ENCODE peak calls at places on chromosomes 16 and 17, in eight cellular contexts. One of them, this sample, is unnamed.

GRCh38 chr16:767743-768235 is 7.3 kb downstream of the MSLN start:
- DNase-seq in nucleus accumbens: no peak
- DNase-seq in HuH-7.5: no peak
- DNase-seq in hypothalamus: no peak
- DNase-seq in left lung: no peak
- DNase-seq in effector memory CD4-positive, alpha-beta T cell: no peak
- DNase-seq in stimulated activated CD4-positive, alpha-beta T cell treated with anti-CD3 and anti-CD28 coated beads, Interleukin-12 subunit alpha, Interleukin-12 subunit beta, amount 100 ng/mL, for 48 hours: no peak
- DNase-seq in activated T-helper 1 cell treated with anti-CD3 and anti-CD28 coated beads, Interleukin-12 subunit alpha, Interleukin-12 subunit beta, Interleukin-2, Interleukin-4 antibody, amounts not matched to agents 30 ng/mL and 10 ng/mL and 1 ng/mL, durations not matched to agents 14 hours and 24 hours and 36 hours: no peak
- DNase-seq in this sample: no peak

GRCh38 chr17:66747561-66748275 is 87.2 kb upstream of the CACNG5 start:
- DNase-seq in HuH-7.5: no peak
- DNase-seq in effector memory CD4-positive, alpha-beta T cell: no peak
- DNase-seq in stimulated activated CD4-positive, alpha-beta T cell treated with anti-CD3 and anti-CD28 coated beads, Interleukin-12 subunit alpha, Interleukin-12 subunit beta, amount 100 ng/mL, for 48 hours: no peak
- DNase-seq in activated T-helper 1 cell treated with anti-CD3 and anti-CD28 coated beads, Interleukin-12 subunit alpha, Interleukin-12 subunit beta, Interleukin-2, Interleukin-4 antibody, amounts not matched to agents 30 ng/mL and 10 ng/mL and 1 ng/mL, durations not matched to agents 14 hours and 24 hours and 36 hours: no peak
- DNase-seq in nucleus accumbens: no peak
- DNase-seq in hypothalamus: no peak
- DNase-seq in left lung: peak; percentile 41
- DNase-seq in this sample: no peak

GRCh38 chr16:14513389-14514107 is 116.5 kb downstream of the PARN start:
- DNase-seq in HuH-7.5: no peak
- DNase-seq in effector memory CD4-positive, alpha-beta T cell: no peak
- DNase-seq in stimulated activated CD4-positive, alpha-beta T cell treated with anti-CD3 and anti-CD28 coated beads, Interleukin-12 subunit alpha, Interleukin-12 subunit beta, amount 100 ng/mL, for 48 hours: no peak
- DNase-seq in left lung: no peak
- DNase-seq in nucleus accumbens: no peak
- DNase-seq in activated T-helper 1 cell treated with anti-CD3 and anti-CD28 coated beads, Interleukin-12 subunit alpha, Interleukin-12 subunit beta, Interleukin-2, Interleukin-4 antibody, amounts not matched to agents 30 ng/mL and 10 ng/mL and 1 ng/mL, durations not matched to agents 14 hours and 24 hours and 36 hours: no peak
- DNase-seq in hypothalamus: no peak
- DNase-seq in this sample: no peak

GRCh38 chr16:76676356-76676755 is 399.2 kb downstream of the CNTNAP4 start:
- DNase-seq in nucleus accumbens: no peak
- DNase-seq in stimulated activated CD4-positive, alpha-beta T cell treated with anti-CD3 and anti-CD28 coated beads, Interleukin-12 subunit alpha, Interleukin-12 subunit beta, amount 100 ng/mL, for 48 hours: no peak
- DNase-seq in hypothalamus: no peak
- DNase-seq in HuH-7.5: no peak
- DNase-seq in left lung: no peak
- DNase-seq in effector memory CD4-positive, alpha-beta T cell: no peak
- DNase-seq in activated T-helper 1 cell treated with anti-CD3 and anti-CD28 coated beads, Interleukin-12 subunit alpha, Interleukin-12 subunit beta, Interleukin-2, Interleukin-4 antibody, amounts not matched to agents 30 ng/mL and 10 ng/mL and 1 ng/mL, durations not matched to agents 14 hours and 24 hours and 36 hours: no peak
- DNase-seq in this sample: no peak

GRCh38 chr16:65229191-65229662 is 107.4 kb upstream of the CDH11 start:
- DNase-seq in stimulated activated CD4-positive, alpha-beta T cell treated with anti-CD3 and anti-CD28 coated beads, Interleukin-12 subunit alpha, Interleukin-12 subunit beta, amount 100 ng/mL, for 48 hours: no peak
- DNase-seq in left lung: no peak
- DNase-seq in nucleus accumbens: no peak
- DNase-seq in effector memory CD4-positive, alpha-beta T cell: no peak
- DNase-seq in activated T-helper 1 cell treated with anti-CD3 and anti-CD28 coated beads, Interleukin-12 subunit alpha, Interleukin-12 subunit beta, Interleukin-2, Interleukin-4 antibody, amounts not matched to agents 30 ng/mL and 10 ng/mL and 1 ng/mL, durations not matched to agents 14 hours and 24 hours and 36 hours: no peak
- DNase-seq in hypothalamus: no peak
- DNase-seq in HuH-7.5: no peak
- DNase-seq in this sample: no peak

GRCh38 chr17:78613423-78613822 is 36.2 kb upstream of the DNAH17 start:
- DNase-seq in stimulated activated CD4-positive, alpha-beta T cell treated with anti-CD3 and anti-CD28 coated beads, Interleukin-12 subunit alpha, Interleukin-12 subunit beta, amount 100 ng/mL, for 48 hours: no peak
- DNase-seq in left lung: no peak
- DNase-seq in hypothalamus: no peak
- DNase-seq in HuH-7.5: no peak
- DNase-seq in nucleus accumbens: no peak
- DNase-seq in activated T-helper 1 cell treated with anti-CD3 and anti-CD28 coated beads, Interleukin-12 subunit alpha, Interleukin-12 subunit beta, Interleukin-2, Interleukin-4 antibody, amounts not matched to agents 30 ng/mL and 10 ng/mL and 1 ng/mL, durations not matched to agents 14 hours and 24 hours and 36 hours: no peak
- DNase-seq in effector memory CD4-positive, alpha-beta T cell: no peak
- DNase-seq in this sample: peak; percentile 84

GRCh38 chr16:2967721-2968161 is 1.4 kb upstream of the PAQR4 start:
- DNase-seq in hypothalamus: no peak
- DNase-seq in stimulated activated CD4-positive, alpha-beta T cell treated with anti-CD3 and anti-CD28 coated beads, Interleukin-12 subunit alpha, Interleukin-12 subunit beta, amount 100 ng/mL, for 48 hours: no peak
- DNase-seq in effector memory CD4-positive, alpha-beta T cell: no peak
- DNase-seq in HuH-7.5: no peak
- DNase-seq in left lung: peak; percentile 71
- DNase-seq in activated T-helper 1 cell treated with anti-CD3 and anti-CD28 coated beads, Interleukin-12 subunit alpha, Interleukin-12 subunit beta, Interleukin-2, Interleukin-4 antibody, amounts not matched to agents 30 ng/mL and 10 ng/mL and 1 ng/mL, durations not matched to agents 14 hours and 24 hours and 36 hours: no peak
- DNase-seq in nucleus accumbens: no peak
- DNase-seq in this sample: no peak

GRCh38 chr17:68290955-68291835 is at the start of the genes ARSG and SLC16A6:
- DNase-seq in nucleus accumbens: peak; percentile 70
- DNase-seq in hypothalamus: peak; percentile 32
- DNase-seq in stimulated activated CD4-positive, alpha-beta T cell treated with anti-CD3 and anti-CD28 coated beads, Interleukin-12 subunit alpha, Interleukin-12 subunit beta, amount 100 ng/mL, for 48 hours: peak; percentile 61
- DNase-seq in effector memory CD4-positive, alpha-beta T cell: peak; percentile 77
- DNase-seq in activated T-helper 1 cell treated with anti-CD3 and anti-CD28 coated beads, Interleukin-12 subunit alpha, Interleukin-12 subunit beta, Interleukin-2, Interleukin-4 antibody, amounts not matched to agents 30 ng/mL and 10 ng/mL and 1 ng/mL, durations not matched to agents 14 hours and 24 hours and 36 hours: peak; percentile 76
- DNase-seq in HuH-7.5: peak; percentile 85
- DNase-seq in left lung: peak; percentile 93
- DNase-seq in this sample: peak; percentile 76

GRCh38 chr17:28334176-28334575 is 1.1 kb downstream of the IFT20 start:
- DNase-seq in left lung: no peak
- DNase-seq in nucleus accumbens: no peak
- DNase-seq in hypothalamus: no peak
- DNase-seq in activated T-helper 1 cell treated with anti-CD3 and anti-CD28 coated beads, Interleukin-12 subunit alpha, Interleukin-12 subunit beta, Interleukin-2, Interleukin-4 antibody, amounts not matched to agents 30 ng/mL and 10 ng/mL and 1 ng/mL, durations not matched to agents 14 hours and 24 hours and 36 hours: no peak
- DNase-seq in effector memory CD4-positive, alpha-beta T cell: no peak
- DNase-seq in stimulated activated CD4-positive, alpha-beta T cell treated with anti-CD3 and anti-CD28 coated beads, Interleukin-12 subunit alpha, Interleukin-12 subunit beta, amount 100 ng/mL, for 48 hours: no peak
- DNase-seq in HuH-7.5: no peak
- DNase-seq in this sample: peak; percentile 53

GRCh38 chr17:30074726-30075125 is 41.9 kb upstream of the NSRP1 start:
- DNase-seq in activated T-helper 1 cell treated with anti-CD3 and anti-CD28 coated beads, Interleukin-12 subunit alpha, Interleukin-12 subunit beta, Interleukin-2, Interleukin-4 antibody, amounts not matched to agents 30 ng/mL and 10 ng/mL and 1 ng/mL, durations not matched to agents 14 hours and 24 hours and 36 hours: no peak
- DNase-seq in HuH-7.5: no peak
- DNase-seq in nucleus accumbens: no peak
- DNase-seq in effector memory CD4-positive, alpha-beta T cell: no peak
- DNase-seq in stimulated activated CD4-positive, alpha-beta T cell treated with anti-CD3 and anti-CD28 coated beads, Interleukin-12 subunit alpha, Interleukin-12 subunit beta, amount 100 ng/mL, for 48 hours: no peak
- DNase-seq in hypothalamus: no peak
- DNase-seq in left lung: no peak
- DNase-seq in this sample: no peak

GRCh38 chr16:27759947-27760844 is 210.3 kb downstream of the KATNIP start:
- DNase-seq in stimulated activated CD4-positive, alpha-beta T cell treated with anti-CD3 and anti-CD28 coated beads, Interleukin-12 subunit alpha, Interleukin-12 subunit beta, amount 100 ng/mL, for 48 hours: no peak
- DNase-seq in HuH-7.5: no peak
- DNase-seq in effector memory CD4-positive, alpha-beta T cell: no peak
- DNase-seq in hypothalamus: no peak
- DNase-seq in nucleus accumbens: peak; percentile 15
- DNase-seq in left lung: no peak
- DNase-seq in activated T-helper 1 cell treated with anti-CD3 and anti-CD28 coated beads, Interleukin-12 subunit alpha, Interleukin-12 subunit beta, Interleukin-2, Interleukin-4 antibody, amounts not matched to agents 30 ng/mL and 10 ng/mL and 1 ng/mL, durations not matched to agents 14 hours and 24 hours and 36 hours: no peak
- DNase-seq in this sample: peak; percentile 74

GRCh38 chr17:32123782-32124181 is 18.5 kb upstream of the RHOT1 start:
- DNase-seq in HuH-7.5: no peak
- DNase-seq in hypothalamus: no peak
- DNase-seq in activated T-helper 1 cell treated with anti-CD3 and anti-CD28 coated beads, Interleukin-12 subunit alpha, Interleukin-12 subunit beta, Interleukin-2, Interleukin-4 antibody, amounts not matched to agents 30 ng/mL and 10 ng/mL and 1 ng/mL, durations not matched to agents 14 hours and 24 hours and 36 hours: no peak
- DNase-seq in effector memory CD4-positive, alpha-beta T cell: no peak
- DNase-seq in left lung: no peak
- DNase-seq in stimulated activated CD4-positive, alpha-beta T cell treated with anti-CD3 and anti-CD28 coated beads, Interleukin-12 subunit alpha, Interleukin-12 subunit beta, amount 100 ng/mL, for 48 hours: no peak
- DNase-seq in nucleus accumbens: no peak
- DNase-seq in this sample: no peak

GRCh38 chr17:68542698-68543463 is 30.7 kb downstream of the PRKAR1A start:
- DNase-seq in activated T-helper 1 cell treated with anti-CD3 and anti-CD28 coated beads, Interleukin-12 subunit alpha, Interleukin-12 subunit beta, Interleukin-2, Interleukin-4 antibody, amounts not matched to agents 30 ng/mL and 10 ng/mL and 1 ng/mL, durations not matched to agents 14 hours and 24 hours and 36 hours: no peak
- DNase-seq in stimulated activated CD4-positive, alpha-beta T cell treated with anti-CD3 and anti-CD28 coated beads, Interleukin-12 subunit alpha, Interleukin-12 subunit beta, amount 100 ng/mL, for 48 hours: no peak
- DNase-seq in left lung: no peak
- DNase-seq in nucleus accumbens: no peak
- DNase-seq in effector memory CD4-positive, alpha-beta T cell: no peak
- DNase-seq in hypothalamus: no peak
- DNase-seq in HuH-7.5: no peak
- DNase-seq in this sample: no peak

GRCh38 chr17:77580956-77581355 is 377.5 kb upstream of the TNRC6C start:
- DNase-seq in nucleus accumbens: no peak
- DNase-seq in activated T-helper 1 cell treated with anti-CD3 and anti-CD28 coated beads, Interleukin-12 subunit alpha, Interleukin-12 subunit beta, Interleukin-2, Interleukin-4 antibody, amounts not matched to agents 30 ng/mL and 10 ng/mL and 1 ng/mL, durations not matched to agents 14 hours and 24 hours and 36 hours: no peak
- DNase-seq in hypothalamus: no peak
- DNase-seq in left lung: no peak
- DNase-seq in effector memory CD4-positive, alpha-beta T cell: no peak
- DNase-seq in HuH-7.5: no peak
- DNase-seq in stimulated activated CD4-positive, alpha-beta T cell treated with anti-CD3 and anti-CD28 coated beads, Interleukin-12 subunit alpha, Interleukin-12 subunit beta, amount 100 ng/mL, for 48 hours: no peak
- DNase-seq in this sample: no peak

GRCh38 chr16:927406-927805 is 43.4 kb downstream of the LMF1 start:
- DNase-seq in nucleus accumbens: no peak
- DNase-seq in hypothalamus: no peak
- DNase-seq in effector memory CD4-positive, alpha-beta T cell: no peak
- DNase-seq in activated T-helper 1 cell treated with anti-CD3 and anti-CD28 coated beads, Interleukin-12 subunit alpha, Interleukin-12 subunit beta, Interleukin-2, Interleukin-4 antibody, amounts not matched to agents 30 ng/mL and 10 ng/mL and 1 ng/mL, durations not matched to agents 14 hours and 24 hours and 36 hours: no peak
- DNase-seq in HuH-7.5: no peak
- DNase-seq in left lung: peak; percentile 49
- DNase-seq in stimulated activated CD4-positive, alpha-beta T cell treated with anti-CD3 and anti-CD28 coated beads, Interleukin-12 subunit alpha, Interleukin-12 subunit beta, amount 100 ng/mL, for 48 hours: no peak
- DNase-seq in this sample: no peak

GRCh38 chr17:17845046-17845775 is 8.4 kb upstream of the SREBF1 start:
- DNase-seq in HuH-7.5: no peak
- DNase-seq in nucleus accumbens: no peak
- DNase-seq in activated T-helper 1 cell treated with anti-CD3 and anti-CD28 coated beads, Interleukin-12 subunit alpha, Interleukin-12 subunit beta, Interleukin-2, Interleukin-4 antibody, amounts not matched to agents 30 ng/mL and 10 ng/mL and 1 ng/mL, durations not matched to agents 14 hours and 24 hours and 36 hours: no peak
- DNase-seq in stimulated activated CD4-positive, alpha-beta T cell treated with anti-CD3 and anti-CD28 coated beads, Interleukin-12 subunit alpha, Interleukin-12 subunit beta, amount 100 ng/mL, for 48 hours: no peak
- DNase-seq in left lung: no peak
- DNase-seq in effector memory CD4-positive, alpha-beta T cell: no peak
- DNase-seq in hypothalamus: no peak
- DNase-seq in this sample: no peak

GRCh38 chr16:24845726-24846547 is at the start of gene SLC5A11:
- DNase-seq in left lung: no peak
- DNase-seq in stimulated activated CD4-positive, alpha-beta T cell treated with anti-CD3 and anti-CD28 coated beads, Interleukin-12 subunit alpha, Interleukin-12 subunit beta, amount 100 ng/mL, for 48 hours: no peak
- DNase-seq in activated T-helper 1 cell treated with anti-CD3 and anti-CD28 coated beads, Interleukin-12 subunit alpha, Interleukin-12 subunit beta, Interleukin-2, Interleukin-4 antibody, amounts not matched to agents 30 ng/mL and 10 ng/mL and 1 ng/mL, durations not matched to agents 14 hours and 24 hours and 36 hours: no peak
- DNase-seq in hypothalamus: peak; percentile 11
- DNase-seq in HuH-7.5: no peak
- DNase-seq in effector memory CD4-positive, alpha-beta T cell: no peak
- DNase-seq in nucleus accumbens: no peak
- DNase-seq in this sample: no peak

GRCh38 chr17:77404812-77405581 is 264.2 kb downstream of the SEC14L1 start:
- DNase-seq in stimulated activated CD4-positive, alpha-beta T cell treated with anti-CD3 and anti-CD28 coated beads, Interleukin-12 subunit alpha, Interleukin-12 subunit beta, amount 100 ng/mL, for 48 hours: peak; percentile 72
- DNase-seq in left lung: no peak
- DNase-seq in nucleus accumbens: no peak
- DNase-seq in effector memory CD4-positive, alpha-beta T cell: peak; percentile 75
- DNase-seq in HuH-7.5: no peak
- DNase-seq in hypothalamus: no peak
- DNase-seq in activated T-helper 1 cell treated with anti-CD3 and anti-CD28 coated beads, Interleukin-12 subunit alpha, Interleukin-12 subunit beta, Interleukin-2, Interleukin-4 antibody, amounts not matched to agents 30 ng/mL and 10 ng/mL and 1 ng/mL, durations not matched to agents 14 hours and 24 hours and 36 hours: peak; percentile 83
- DNase-seq in this sample: peak; percentile 90

GRCh38 chr17:10798332-10798749 is 5.6 kb downstream of the TMEM238L start:
- DNase-seq in stimulated activated CD4-positive, alpha-beta T cell treated with anti-CD3 and anti-CD28 coated beads, Interleukin-12 subunit alpha, Interleukin-12 subunit beta, amount 100 ng/mL, for 48 hours: no peak
- DNase-seq in left lung: no peak
- DNase-seq in HuH-7.5: no peak
- DNase-seq in effector memory CD4-positive, alpha-beta T cell: no peak
- DNase-seq in activated T-helper 1 cell treated with anti-CD3 and anti-CD28 coated beads, Interleukin-12 subunit alpha, Interleukin-12 subunit beta, Interleukin-2, Interleukin-4 antibody, amounts not matched to agents 30 ng/mL and 10 ng/mL and 1 ng/mL, durations not matched to agents 14 hours and 24 hours and 36 hours: no peak
- DNase-seq in hypothalamus: no peak
- DNase-seq in nucleus accumbens: no peak
- DNase-seq in this sample: no peak

GRCh38 chr16:55369151-55369550 is 45.1 kb downstream of the IRX6 start:
- DNase-seq in left lung: no peak
- DNase-seq in nucleus accumbens: no peak
- DNase-seq in hypothalamus: no peak
- DNase-seq in effector memory CD4-positive, alpha-beta T cell: no peak
- DNase-seq in stimulated activated CD4-positive, alpha-beta T cell treated with anti-CD3 and anti-CD28 coated beads, Interleukin-12 subunit alpha, Interleukin-12 subunit beta, amount 100 ng/mL, for 48 hours: no peak
- DNase-seq in HuH-7.5: no peak
- DNase-seq in activated T-helper 1 cell treated with anti-CD3 and anti-CD28 coated beads, Interleukin-12 subunit alpha, Interleukin-12 subunit beta, Interleukin-2, Interleukin-4 antibody, amounts not matched to agents 30 ng/mL and 10 ng/mL and 1 ng/mL, durations not matched to agents 14 hours and 24 hours and 36 hours: no peak
- DNase-seq in this sample: no peak

GRCh38 chr17:58452738-58453137 is 35.4 kb upstream of the RNF43 start:
- DNase-seq in stimulated activated CD4-positive, alpha-beta T cell treated with anti-CD3 and anti-CD28 coated beads, Interleukin-12 subunit alpha, Interleukin-12 subunit beta, amount 100 ng/mL, for 48 hours: no peak
- DNase-seq in activated T-helper 1 cell treated with anti-CD3 and anti-CD28 coated beads, Interleukin-12 subunit alpha, Interleukin-12 subunit beta, Interleukin-2, Interleukin-4 antibody, amounts not matched to agents 30 ng/mL and 10 ng/mL and 1 ng/mL, durations not matched to agents 14 hours and 24 hours and 36 hours: no peak
- DNase-seq in effector memory CD4-positive, alpha-beta T cell: no peak
- DNase-seq in left lung: no peak
- DNase-seq in hypothalamus: no peak
- DNase-seq in HuH-7.5: no peak
- DNase-seq in nucleus accumbens: no peak
- DNase-seq in this sample: no peak

This sample was measured in HL-60.